ENCODE peak calls at places on chromosomes 4 and X, in seven cellular contexts. One of them, this sample, is unnamed.
A peak's percentile ranks its signal among the peaks of the same experiment; 100 is the strongest.

GRCh38 chr4:99321241-99322191 is at the start of gene ADH1B:
- DNase-seq in NCI-H460: no peak
- DNase-seq in activated T-helper 1 cell treated with Interleukin-2 at 50 U/mL for 16 hours: no peak
- DNase-seq in stimulated activated CD4-positive, alpha-beta T cell treated with anti-CD3 and anti-CD28 coated beads, TNF-alpha, amount 100 ng/mL, for 48 hours: no peak
- DNase-seq in NCI-H774: no peak
- DNase-seq in NCI-H1105 treated with DMSO at 0.1 percent for 48 hours: no peak
- DNase-seq in ELR: no peak
- DNase-seq in this sample: no peak

GRCh38 chr4:88962430-88962829 is 94.6 kb downstream of the FAM13A start:
- DNase-seq in NCI-H460: no peak
- DNase-seq in activated T-helper 1 cell treated with Interleukin-2 at 50 U/mL for 16 hours: no peak
- DNase-seq in stimulated activated CD4-positive, alpha-beta T cell treated with anti-CD3 and anti-CD28 coated beads, TNF-alpha, amount 100 ng/mL, for 48 hours: no peak
- DNase-seq in NCI-H774: no peak
- DNase-seq in NCI-H1105 treated with DMSO at 0.1 percent for 48 hours: no peak
- DNase-seq in ELR: peak; percentile 11
- DNase-seq in this sample: no peak

GRCh38 chr4:182208651-182209050 is 34.6 kb upstream of the TENM3 start:
- DNase-seq in NCI-H460: no peak
- DNase-seq in activated T-helper 1 cell treated with Interleukin-2 at 50 U/mL for 16 hours: no peak
- DNase-seq in stimulated activated CD4-positive, alpha-beta T cell treated with anti-CD3 and anti-CD28 coated beads, TNF-alpha, amount 100 ng/mL, for 48 hours: no peak
- DNase-seq in NCI-H774: no peak
- DNase-seq in NCI-H1105 treated with DMSO at 0.1 percent for 48 hours: no peak
- DNase-seq in ELR: no peak
- DNase-seq in this sample: no peak

GRCh38 chrX:106894392-106894909 is 8.7 kb downstream of the RIPPLY1 start:
- DNase-seq in NCI-H460: peak; percentile 77
- DNase-seq in activated T-helper 1 cell treated with Interleukin-2 at 50 U/mL for 16 hours: peak; percentile 17
- DNase-seq in stimulated activated CD4-positive, alpha-beta T cell treated with anti-CD3 and anti-CD28 coated beads, TNF-alpha, amount 100 ng/mL, for 48 hours: peak; percentile 31
- DNase-seq in NCI-H774: no peak
- DNase-seq in NCI-H1105 treated with DMSO at 0.1 percent for 48 hours: peak; percentile 42
- DNase-seq in ELR: peak; percentile 81
- DNase-seq in this sample: no peak

GRCh38 chrX:17031827-17032226 is 85.4 kb downstream of the REPS2 start:
- DNase-seq in NCI-H460: no peak
- DNase-seq in activated T-helper 1 cell treated with Interleukin-2 at 50 U/mL for 16 hours: no peak
- DNase-seq in stimulated activated CD4-positive, alpha-beta T cell treated with anti-CD3 and anti-CD28 coated beads, TNF-alpha, amount 100 ng/mL, for 48 hours: no peak
- DNase-seq in NCI-H774: no peak
- DNase-seq in NCI-H1105 treated with DMSO at 0.1 percent for 48 hours: no peak
- DNase-seq in ELR: no peak
- DNase-seq in this sample: no peak

GRCh38 chr4:173360587-173361221 is 10.1 kb upstream of the SAP30 start:
- DNase-seq in NCI-H460: no peak
- DNase-seq in activated T-helper 1 cell treated with Interleukin-2 at 50 U/mL for 16 hours: no peak
- DNase-seq in stimulated activated CD4-positive, alpha-beta T cell treated with anti-CD3 and anti-CD28 coated beads, TNF-alpha, amount 100 ng/mL, for 48 hours: no peak
- DNase-seq in NCI-H774: no peak
- DNase-seq in NCI-H1105 treated with DMSO at 0.1 percent for 48 hours: no peak
- DNase-seq in ELR: peak; percentile 45
- DNase-seq in this sample: no peak

GRCh38 chrX:78650906-78651437 is 8.2 kb downstream of the RTL3 start:
- DNase-seq in NCI-H460: no peak
- DNase-seq in activated T-helper 1 cell treated with Interleukin-2 at 50 U/mL for 16 hours: no peak
- DNase-seq in stimulated activated CD4-positive, alpha-beta T cell treated with anti-CD3 and anti-CD28 coated beads, TNF-alpha, amount 100 ng/mL, for 48 hours: no peak
- DNase-seq in NCI-H774: no peak
- DNase-seq in NCI-H1105 treated with DMSO at 0.1 percent for 48 hours: no peak
- DNase-seq in ELR: peak; percentile 61
- DNase-seq in this sample: no peak

GRCh38 chr4:138225477-138225876 is 16.7 kb downstream of the SLC7A11 start:
- DNase-seq in NCI-H460: no peak
- DNase-seq in activated T-helper 1 cell treated with Interleukin-2 at 50 U/mL for 16 hours: no peak
- DNase-seq in stimulated activated CD4-positive, alpha-beta T cell treated with anti-CD3 and anti-CD28 coated beads, TNF-alpha, amount 100 ng/mL, for 48 hours: no peak
- DNase-seq in NCI-H774: no peak
- DNase-seq in NCI-H1105 treated with DMSO at 0.1 percent for 48 hours: no peak
- DNase-seq in ELR: peak; percentile 54
- DNase-seq in this sample: no peak

GRCh38 chr4:172547724-172548123 is 620.9 kb upstream of the GALNT7 start:
- DNase-seq in NCI-H460: no peak
- DNase-seq in activated T-helper 1 cell treated with Interleukin-2 at 50 U/mL for 16 hours: no peak
- DNase-seq in stimulated activated CD4-positive, alpha-beta T cell treated with anti-CD3 and anti-CD28 coated beads, TNF-alpha, amount 100 ng/mL, for 48 hours: no peak
- DNase-seq in NCI-H774: peak; percentile 81
- DNase-seq in NCI-H1105 treated with DMSO at 0.1 percent for 48 hours: peak; percentile 58
- DNase-seq in ELR: no peak
- DNase-seq in this sample: peak; percentile 46

GRCh38 chrX:17922303-17922702 is 61.2 kb upstream of the RAI2 start:
- DNase-seq in NCI-H460: no peak
- DNase-seq in activated T-helper 1 cell treated with Interleukin-2 at 50 U/mL for 16 hours: no peak
- DNase-seq in stimulated activated CD4-positive, alpha-beta T cell treated with anti-CD3 and anti-CD28 coated beads, TNF-alpha, amount 100 ng/mL, for 48 hours: no peak
- DNase-seq in NCI-H774: peak; percentile 4
- DNase-seq in NCI-H1105 treated with DMSO at 0.1 percent for 48 hours: peak; percentile 57
- DNase-seq in ELR: no peak
- DNase-seq in this sample: peak; percentile 55

GRCh38 chr4:105060628-105061027 is 86.0 kb upstream of the TET2 start:
- DNase-seq in NCI-H460: no peak
- DNase-seq in activated T-helper 1 cell treated with Interleukin-2 at 50 U/mL for 16 hours: no peak
- DNase-seq in stimulated activated CD4-positive, alpha-beta T cell treated with anti-CD3 and anti-CD28 coated beads, TNF-alpha, amount 100 ng/mL, for 48 hours: no peak
- DNase-seq in NCI-H774: no peak
- DNase-seq in NCI-H1105 treated with DMSO at 0.1 percent for 48 hours: no peak
- DNase-seq in ELR: peak; percentile 38
- DNase-seq in this sample: no peak

GRCh38 chrX:123773258-123773978 is 40.6 kb upstream of the THOC2 start:
- DNase-seq in NCI-H460: no peak
- DNase-seq in activated T-helper 1 cell treated with Interleukin-2 at 50 U/mL for 16 hours: no peak
- DNase-seq in stimulated activated CD4-positive, alpha-beta T cell treated with anti-CD3 and anti-CD28 coated beads, TNF-alpha, amount 100 ng/mL, for 48 hours: no peak
- DNase-seq in NCI-H774: no peak
- DNase-seq in NCI-H1105 treated with DMSO at 0.1 percent for 48 hours: no peak
- DNase-seq in ELR: peak; percentile 5
- DNase-seq in this sample: no peak

GRCh38 chrX:53115550-53115874 is 21.6 kb downstream of the KANTR start:
- DNase-seq in NCI-H460: no peak
- DNase-seq in activated T-helper 1 cell treated with Interleukin-2 at 50 U/mL for 16 hours: no peak
- DNase-seq in stimulated activated CD4-positive, alpha-beta T cell treated with anti-CD3 and anti-CD28 coated beads, TNF-alpha, amount 100 ng/mL, for 48 hours: no peak
- DNase-seq in NCI-H774: no peak
- DNase-seq in NCI-H1105 treated with DMSO at 0.1 percent for 48 hours: no peak
- DNase-seq in ELR: no peak
- DNase-seq in this sample: no peak

GRCh38 chr4:185399466-185399865 is 2.8 kb downstream of the ANKRD37 start:
- DNase-seq in NCI-H460: no peak
- DNase-seq in activated T-helper 1 cell treated with Interleukin-2 at 50 U/mL for 16 hours: no peak
- DNase-seq in stimulated activated CD4-positive, alpha-beta T cell treated with anti-CD3 and anti-CD28 coated beads, TNF-alpha, amount 100 ng/mL, for 48 hours: no peak
- DNase-seq in NCI-H774: no peak
- DNase-seq in NCI-H1105 treated with DMSO at 0.1 percent for 48 hours: no peak
- DNase-seq in ELR: no peak
- DNase-seq in this sample: no peak

This sample was measured in DMS153.